ENCODE peak calls at places on chromosomes 16 and 17, in seven cellular contexts. One of them, this sample, is unnamed.

GRCh38 chr17:82257473-82257872 is 16.0 kb downstream of the CSNK1D start:
- DNase-seq in left lung: peak
- DNase-seq in activated CD8-positive, alpha-beta T cell treated with anti-CD3 and anti-CD28 coated beads for 36 hours: peak
- DNase-seq in Calu3: no peak
- DNase-seq in tibial nerve: no peak
- DNase-seq in omental fat pad: no peak
- DNase-seq in GM23338: peak
- DNase-seq in this sample: peak

GRCh38 chr17:385195-385835 is 32.7 kb upstream of the RPH3AL start:
- DNase-seq in GM23338: peak
- DNase-seq in omental fat pad: no peak
- DNase-seq in tibial nerve: peak
- DNase-seq in Calu3: peak
- DNase-seq in activated CD8-positive, alpha-beta T cell treated with anti-CD3 and anti-CD28 coated beads for 36 hours: peak
- DNase-seq in left lung: peak
- DNase-seq in this sample: peak

GRCh38 chr17:13940858-13941665 is 128.2 kb upstream of the COX10 start:
- DNase-seq in GM23338: peak
- DNase-seq in omental fat pad: no peak
- DNase-seq in left lung: no peak
- DNase-seq in Calu3: no peak
- DNase-seq in activated CD8-positive, alpha-beta T cell treated with anti-CD3 and anti-CD28 coated beads for 36 hours: no peak
- DNase-seq in tibial nerve: no peak
- DNase-seq in this sample: peak

GRCh38 chr17:30599424-30600061 is 122.3 kb downstream of the GOSR1 start:
- DNase-seq in tibial nerve: no peak
- DNase-seq in GM23338: peak
- DNase-seq in activated CD8-positive, alpha-beta T cell treated with anti-CD3 and anti-CD28 coated beads for 36 hours: no peak
- DNase-seq in omental fat pad: no peak
- DNase-seq in left lung: no peak
- DNase-seq in Calu3: no peak
- DNase-seq in this sample: no peak

GRCh38 chr17:6666077-6666521 is 14.5 kb downstream of the C17orf100 start:
- DNase-seq in tibial nerve: peak
- DNase-seq in Calu3: peak
- DNase-seq in left lung: no peak
- DNase-seq in omental fat pad: no peak
- DNase-seq in activated CD8-positive, alpha-beta T cell treated with anti-CD3 and anti-CD28 coated beads for 36 hours: peak
- DNase-seq in GM23338: peak
- DNase-seq in this sample: peak

GRCh38 chr17:38716368-38717005 is 11.4 kb downstream of the MLLT6 start:
- DNase-seq in Calu3: no peak
- DNase-seq in activated CD8-positive, alpha-beta T cell treated with anti-CD3 and anti-CD28 coated beads for 36 hours: no peak
- DNase-seq in omental fat pad: no peak
- DNase-seq in GM23338: no peak
- DNase-seq in tibial nerve: no peak
- DNase-seq in left lung: no peak
- DNase-seq in this sample: no peak

GRCh38 chr17:76805319-76805718 is 62.9 kb upstream of the MGAT5B start:
- DNase-seq in left lung: no peak
- DNase-seq in omental fat pad: no peak
- DNase-seq in activated CD8-positive, alpha-beta T cell treated with anti-CD3 and anti-CD28 coated beads for 36 hours: no peak
- DNase-seq in tibial nerve: no peak
- DNase-seq in Calu3: no peak
- DNase-seq in GM23338: no peak
- DNase-seq in this sample: peak

GRCh38 chr17:7254511-7254910 is 2.5 kb downstream of the ELP5 start:
- DNase-seq in Calu3: no peak
- DNase-seq in omental fat pad: no peak
- DNase-seq in left lung: no peak
- DNase-seq in tibial nerve: no peak
- DNase-seq in activated CD8-positive, alpha-beta T cell treated with anti-CD3 and anti-CD28 coated beads for 36 hours: no peak
- DNase-seq in GM23338: no peak
- DNase-seq in this sample: no peak

GRCh38 chr16:12587170-12587569 is 216.5 kb downstream of the CPPED1 start:
- DNase-seq in Calu3: no peak
- DNase-seq in omental fat pad: no peak
- DNase-seq in left lung: no peak
- DNase-seq in tibial nerve: no peak
- DNase-seq in activated CD8-positive, alpha-beta T cell treated with anti-CD3 and anti-CD28 coated beads for 36 hours: no peak
- DNase-seq in GM23338: no peak
- DNase-seq in this sample: no peak

GRCh38 chr16:57791156-57791902 is 11.0 kb downstream of the KIFC3 start:
- DNase-seq in left lung: peak
- DNase-seq in GM23338: no peak
- DNase-seq in Calu3: no peak
- DNase-seq in tibial nerve: no peak
- DNase-seq in omental fat pad: no peak
- DNase-seq in activated CD8-positive, alpha-beta T cell treated with anti-CD3 and anti-CD28 coated beads for 36 hours: no peak
- DNase-seq in this sample: no peak

GRCh38 chr16:3009568-3010390 is 2.9 kb upstream of the CLDN9 start:
- DNase-seq in tibial nerve: no peak
- DNase-seq in omental fat pad: no peak
- DNase-seq in left lung: no peak
- DNase-seq in activated CD8-positive, alpha-beta T cell treated with anti-CD3 and anti-CD28 coated beads for 36 hours: no peak
- DNase-seq in Calu3: peak
- DNase-seq in GM23338: peak
- DNase-seq in this sample: peak

DNA sequence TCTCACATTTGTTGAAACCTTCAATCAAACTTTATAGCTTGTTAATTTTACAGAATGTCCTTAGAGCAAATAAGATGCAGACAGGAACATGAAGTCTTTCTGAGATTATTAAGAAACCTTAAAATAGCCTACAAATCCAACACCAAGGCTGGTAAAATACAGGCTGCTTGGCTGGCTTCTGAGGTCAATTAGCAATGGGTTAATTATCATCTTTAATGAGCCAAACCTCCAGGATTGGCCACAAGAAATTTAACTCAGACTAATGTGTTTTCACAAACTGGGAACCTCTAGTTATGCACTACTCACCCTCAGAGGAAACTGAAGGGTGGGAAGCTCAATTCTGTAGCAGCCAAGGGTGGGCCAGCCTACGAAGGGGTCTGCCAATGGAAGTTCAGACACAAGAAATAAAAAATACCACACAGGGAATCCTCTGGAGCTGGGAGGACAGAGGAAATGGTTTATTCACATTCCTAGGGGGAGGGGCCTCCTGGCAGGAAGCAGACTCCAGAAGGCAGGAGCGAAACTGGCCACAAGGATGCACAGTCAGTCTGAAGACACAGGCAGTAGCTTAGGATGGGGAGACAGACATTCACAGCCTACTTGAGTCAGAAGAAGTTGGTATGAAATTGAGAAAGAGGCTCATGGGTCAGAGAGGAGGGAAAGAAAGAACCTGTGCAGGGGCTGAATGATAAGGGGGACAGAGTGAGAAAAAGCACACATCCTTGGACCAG is 36.1 kb downstream of the HIC1 start:
- DNase-seq in omental fat pad: no peak
- DNase-seq in Calu3: no peak
- DNase-seq in GM23338: peak
- DNase-seq in left lung: no peak
- DNase-seq in activated CD8-positive, alpha-beta T cell treated with anti-CD3 and anti-CD28 coated beads for 36 hours: no peak
- DNase-seq in tibial nerve: peak
- DNase-seq in this sample: peak
- TF ChIP-seq CTCF in omental fat pad: no peak
- TF ChIP-seq CTCF in Calu3: no peak
- TF ChIP-seq CTCF in GM23338: peak
- TF ChIP-seq CTCF in left lung: no peak
- TF ChIP-seq CTCF in activated CD8-positive, alpha-beta T cell treated with anti-CD3 and anti-CD28 coated beads for 36 hours: no peak
- TF ChIP-seq CTCF in tibial nerve: peak
- TF ChIP-seq CTCF in this sample: peak

GRCh38 chr17:43211123-43211479 is 574 bp upstream of the TMEM106A start:
- DNase-seq in left lung: no peak
- DNase-seq in omental fat pad: no peak
- DNase-seq in activated CD8-positive, alpha-beta T cell treated with anti-CD3 and anti-CD28 coated beads for 36 hours: no peak
- DNase-seq in Calu3: no peak
- DNase-seq in GM23338: no peak
- DNase-seq in tibial nerve: no peak
- DNase-seq in this sample: no peak

GRCh38 chr17:43213545-43213944 is 1.9 kb downstream of the TMEM106A start:
- DNase-seq in activated CD8-positive, alpha-beta T cell treated with anti-CD3 and anti-CD28 coated beads for 36 hours: no peak
- DNase-seq in tibial nerve: no peak
- DNase-seq in GM23338: no peak
- DNase-seq in Calu3: no peak
- DNase-seq in omental fat pad: no peak
- DNase-seq in left lung: no peak
- DNase-seq in this sample: no peak

GRCh38 chr17:43210576-43210975 is 1.1 kb upstream of the TMEM106A start:
- DNase-seq in activated CD8-positive, alpha-beta T cell treated with anti-CD3 and anti-CD28 coated beads for 36 hours: no peak
- DNase-seq in tibial nerve: no peak
- DNase-seq in Calu3: no peak
- DNase-seq in left lung: no peak
- DNase-seq in omental fat pad: no peak
- DNase-seq in GM23338: no peak
- DNase-seq in this sample: no peak

GRCh38 chr17:43212641-43213490 is 1.2 kb downstream of the TMEM106A start:
- DNase-seq in tibial nerve: no peak
- DNase-seq in omental fat pad: no peak
- DNase-seq in GM23338: no peak
- DNase-seq in left lung: no peak
- DNase-seq in Calu3: no peak
- DNase-seq in activated CD8-positive, alpha-beta T cell treated with anti-CD3 and anti-CD28 coated beads for 36 hours: no peak
- DNase-seq in this sample: peak

DNA sequence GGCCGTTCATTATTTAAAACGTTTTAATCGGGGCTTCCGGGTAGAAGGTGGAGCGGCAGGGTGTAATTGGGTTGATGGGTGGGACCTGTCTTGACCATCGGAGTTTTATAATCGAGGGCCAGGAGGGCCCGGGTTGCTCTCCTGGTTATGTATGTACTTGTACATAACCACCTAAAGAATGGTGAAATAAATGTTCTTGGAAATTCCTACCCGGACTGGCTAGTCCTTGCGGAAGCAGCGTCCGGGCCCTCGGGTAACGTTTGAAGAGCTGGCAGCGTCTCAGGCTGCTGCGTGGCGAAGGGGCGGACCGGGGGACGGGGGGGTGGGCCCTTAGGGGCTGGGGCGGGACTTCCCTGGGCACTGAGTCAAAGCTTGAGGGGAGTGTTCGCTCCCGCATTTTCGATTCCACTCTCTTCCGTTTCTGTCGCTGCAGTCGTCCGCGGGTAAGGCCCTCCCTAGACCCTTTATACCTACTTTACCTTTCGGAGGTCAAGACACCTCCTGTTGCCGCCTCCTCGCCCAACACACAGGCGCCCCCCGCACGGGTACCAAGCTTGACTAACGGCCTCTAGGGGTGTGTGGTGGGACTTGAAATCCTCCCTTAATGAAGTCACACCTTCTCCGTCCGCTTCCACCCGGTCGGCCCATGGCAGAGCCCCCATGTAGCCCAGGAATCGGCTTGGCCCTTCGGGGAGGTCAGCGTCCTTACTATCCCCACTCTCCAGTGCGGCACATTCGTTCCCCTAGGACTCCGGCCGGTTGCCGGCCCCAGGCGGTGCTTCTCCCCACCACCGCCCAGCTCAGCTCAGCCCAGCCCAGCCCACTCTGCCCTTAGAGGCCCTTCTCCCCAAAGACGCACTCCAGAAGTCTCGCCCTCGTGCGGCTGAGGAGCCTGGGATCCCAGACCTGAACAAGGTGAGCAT is at the start of gene TMEM106A:
- DNase-seq in Calu3: no peak
- DNase-seq in omental fat pad: peak
- DNase-seq in tibial nerve: peak
- DNase-seq in left lung: peak
- DNase-seq in GM23338: peak
- DNase-seq in activated CD8-positive, alpha-beta T cell treated with anti-CD3 and anti-CD28 coated beads for 36 hours: peak
- DNase-seq in this sample: peak
- TF ChIP-seq CTCF in Calu3: no peak
- TF ChIP-seq CTCF in omental fat pad: no peak
- TF ChIP-seq CTCF in tibial nerve: peak
- TF ChIP-seq CTCF in left lung: peak
- TF ChIP-seq CTCF in GM23338: peak
- TF ChIP-seq CTCF in activated CD8-positive, alpha-beta T cell treated with anti-CD3 and anti-CD28 coated beads for 36 hours: peak
- TF ChIP-seq CTCF in this sample: no peak

GRCh38 chr16:1571012-1571671 is 37.7 kb downstream of the TMEM204 start:
- DNase-seq in omental fat pad: no peak
- DNase-seq in GM23338: no peak
- DNase-seq in Calu3: no peak
- DNase-seq in activated CD8-positive, alpha-beta T cell treated with anti-CD3 and anti-CD28 coated beads for 36 hours: no peak
- DNase-seq in left lung: no peak
- DNase-seq in tibial nerve: no peak
- DNase-seq in this sample: no peak
- TF ChIP-seq CTCF in omental fat pad: no peak
- TF ChIP-seq CTCF in GM23338: no peak
- TF ChIP-seq CTCF in Calu3: no peak
- TF ChIP-seq CTCF in activated CD8-positive, alpha-beta T cell treated with anti-CD3 and anti-CD28 coated beads for 36 hours: no peak
- TF ChIP-seq CTCF in left lung: no peak
- TF ChIP-seq CTCF in tibial nerve: no peak
- TF ChIP-seq CTCF in this sample: peak

DNA sequence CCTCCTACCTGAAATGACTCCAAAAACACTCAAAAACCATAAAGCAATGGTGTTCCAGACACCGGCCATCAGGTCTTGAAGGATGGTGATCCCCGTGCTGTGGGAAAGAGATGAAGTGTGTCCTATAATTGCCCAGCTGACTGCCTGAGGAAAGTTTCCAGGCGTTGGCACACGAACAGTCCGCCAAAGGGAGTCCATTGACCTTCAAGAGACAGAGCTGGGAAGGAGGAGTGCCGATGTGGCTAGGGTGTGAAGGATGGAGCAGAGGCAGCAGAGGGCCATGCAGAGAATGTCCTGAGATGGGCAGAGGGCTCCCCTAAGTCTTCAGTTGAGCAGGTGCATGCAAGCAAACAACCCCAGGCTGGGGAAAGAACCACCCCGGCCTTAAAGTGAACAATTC is 11.9 kb upstream of the NUBP1 start:
- DNase-seq in left lung: no peak
- DNase-seq in tibial nerve: no peak
- DNase-seq in activated CD8-positive, alpha-beta T cell treated with anti-CD3 and anti-CD28 coated beads for 36 hours: no peak
- DNase-seq in Calu3: no peak
- DNase-seq in GM23338: no peak
- DNase-seq in omental fat pad: no peak
- DNase-seq in this sample: no peak
- TF ChIP-seq CTCF in left lung: no peak
- TF ChIP-seq CTCF in tibial nerve: no peak
- TF ChIP-seq CTCF in activated CD8-positive, alpha-beta T cell treated with anti-CD3 and anti-CD28 coated beads for 36 hours: no peak
- TF ChIP-seq CTCF in Calu3: no peak
- TF ChIP-seq CTCF in GM23338: no peak
- TF ChIP-seq CTCF in omental fat pad: no peak
- TF ChIP-seq CTCF in this sample: no peak

DNA sequence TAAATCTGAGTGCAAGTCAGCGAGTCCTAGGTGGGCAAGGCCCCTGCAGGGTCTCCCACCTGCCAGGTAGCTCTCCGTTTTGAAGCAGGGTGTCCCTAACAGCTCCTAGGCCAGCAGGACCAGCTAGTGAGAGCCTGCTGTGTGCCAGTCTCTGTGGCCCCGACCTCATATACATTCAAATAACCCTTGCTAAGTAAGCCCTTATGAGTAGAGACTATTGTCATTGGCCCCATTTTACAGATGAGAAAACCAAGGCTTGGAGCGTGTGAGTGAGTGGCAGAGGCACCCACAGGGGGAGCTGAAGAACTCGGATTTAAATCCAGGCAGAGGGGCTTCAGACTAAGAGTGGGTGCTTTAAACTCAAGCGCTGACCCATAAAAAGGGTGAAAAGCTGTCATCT is 39.7 kb upstream of the EMP2 start:
- DNase-seq in left lung: no peak
- DNase-seq in GM23338: no peak
- DNase-seq in Calu3: no peak
- DNase-seq in omental fat pad: no peak
- DNase-seq in activated CD8-positive, alpha-beta T cell treated with anti-CD3 and anti-CD28 coated beads for 36 hours: no peak
- DNase-seq in tibial nerve: no peak
- DNase-seq in this sample: no peak
- TF ChIP-seq CTCF in left lung: no peak
- TF ChIP-seq CTCF in GM23338: no peak
- TF ChIP-seq CTCF in Calu3: no peak
- TF ChIP-seq CTCF in omental fat pad: no peak
- TF ChIP-seq CTCF in activated CD8-positive, alpha-beta T cell treated with anti-CD3 and anti-CD28 coated beads for 36 hours: no peak
- TF ChIP-seq CTCF in tibial nerve: no peak
- TF ChIP-seq CTCF in this sample: no peak